ENCODE peak calls at places on chromosomes 13 and 19, in five cellular contexts. V is right lobe of liver, X is aorta, A is esophagus squamous epithelium, K is heart right ventricle. T is an unnamed sample. For H3K4me1, the result is how much of the 10 kb centered on the place peaks cover.

GRCh38 chr19:39100500-39101166 is 16.5 kb downstream of the ACP7 start:
- DNase-seq in V (no peak), X (no peak), A (no peak), K (no peak), T (no peak)

GRCh38 chr19:41696402-41697197 is 8.5 kb upstream of the CEACAM7 start:
- DNase-seq in V (peak), X (peak), A (no peak), K (no peak), T (no peak)

GRCh38 chr13:26735677-26736076 is 24.9 kb downstream of the GPR12 start:
- DNase-seq in V (no peak), X (no peak), A (no peak), K (no peak), T (no peak)

GRCh38 chr19:38455031-38455430 is 21.5 kb downstream of the RYR1 start:
- DNase-seq in V (no peak), X (no peak), A (no peak), K (no peak), T (no peak)

GRCh38 chr13:48158915-48159314 is 64.0 kb upstream of the MED4 start:
- DNase-seq in V (no peak), X (no peak), A (no peak), K (no peak), T (no peak)

GRCh38 chr13:83515267-83515666 is 367.0 kb downstream of the SLITRK1 start:
- DNase-seq in V (no peak), X (no peak), A (no peak), K (no peak), T (no peak)

GRCh38 chr19:45682908-45683307 is 8.8 kb downstream of the SNRPD2 start:
- DNase-seq in V (no peak), X (no peak), A (no peak), K (no peak), T (no peak)

GRCh38 chr19:32812571-32812970 is 57.0 kb downstream of the SLC7A9 start:
- DNase-seq in V (no peak), X (peak), A (no peak), K (no peak), T (no peak)

GRCh38 chr13:76854209-76854608 is 32.0 kb downstream of the KCTD12 start:
- DNase-seq in V (no peak), X (no peak), A (no peak), K (no peak), T (no peak)

GRCh38 chr19:29040291-29040690 is 172.7 kb downstream of the UQCRFS1 start:
- DNase-seq in V (no peak), X (no peak), A (no peak), K (no peak), T (no peak)

GRCh38 chr19:2478756-2479555 is 3.0 kb downstream of the GADD45B start:
- DNase-seq in V (peak), X (peak), A (no peak), K (peak), T (no peak)

GRCh38 chr19:16263115-16263839 is 61.3 kb upstream of the KLF2 start:
- DNase-seq in V (no peak), X (no peak), A (no peak), K (no peak), T (no peak)

GRCh38 chr19:55579766-55580621 is 654 bp downstream of the ZNF579 start:
- DNase-seq in V (no peak), X (no peak), A (no peak), K (peak), T (no peak)

GRCh38 chr19:47603706-47604310 is 5.1 kb upstream of the BICRA start:
- DNase-seq in V (no peak), X (no peak), A (no peak), K (no peak), T (no peak)

GRCh38 chr19:47595937-47596336 is 13.0 kb upstream of the BICRA start:
- DNase-seq in V (no peak), X (no peak), A (no peak), K (no peak), T (no peak)

GRCh38 chr19:47598407-47599349 is 10.3 kb upstream of the BICRA start:
- DNase-seq in V (no peak), X (peak), A (no peak), K (peak), T (peak)

GRCh38 chr19:47600246-47601179 is 8.4 kb upstream of the BICRA start:
- DNase-seq in V (peak), X (peak), A (peak), K (peak), T (peak)

GRCh38 chr19:47601180-47601904 is 7.6 kb upstream of the BICRA start:
- DNase-seq in V (peak), X (no peak), A (no peak), K (no peak), T (no peak)
- H3K27ac ChIP-seq in V (peak), X (no peak), A (peak), K (peak), T (peak)

GRCh38 chr19:5959260-5960004 is 18.5 kb downstream of the RANBP3 start:
- DNase-seq in V (no peak), X (no peak), A (no peak), K (no peak), T (no peak)
- H3K4me1 ChIP-seq in V (half or more), X (under half), A (half or more), K (half or more), T (half or more)

GRCh38 chr13:110421061-110421460 is 114.0 kb downstream of the COL4A2 start:
- DNase-seq in V (no peak), X (no peak), A (no peak), K (no peak), T (no peak)
- H3K27ac ChIP-seq in V (no peak), X (no peak), A (no peak), K (no peak), T (no peak)

DNA sequence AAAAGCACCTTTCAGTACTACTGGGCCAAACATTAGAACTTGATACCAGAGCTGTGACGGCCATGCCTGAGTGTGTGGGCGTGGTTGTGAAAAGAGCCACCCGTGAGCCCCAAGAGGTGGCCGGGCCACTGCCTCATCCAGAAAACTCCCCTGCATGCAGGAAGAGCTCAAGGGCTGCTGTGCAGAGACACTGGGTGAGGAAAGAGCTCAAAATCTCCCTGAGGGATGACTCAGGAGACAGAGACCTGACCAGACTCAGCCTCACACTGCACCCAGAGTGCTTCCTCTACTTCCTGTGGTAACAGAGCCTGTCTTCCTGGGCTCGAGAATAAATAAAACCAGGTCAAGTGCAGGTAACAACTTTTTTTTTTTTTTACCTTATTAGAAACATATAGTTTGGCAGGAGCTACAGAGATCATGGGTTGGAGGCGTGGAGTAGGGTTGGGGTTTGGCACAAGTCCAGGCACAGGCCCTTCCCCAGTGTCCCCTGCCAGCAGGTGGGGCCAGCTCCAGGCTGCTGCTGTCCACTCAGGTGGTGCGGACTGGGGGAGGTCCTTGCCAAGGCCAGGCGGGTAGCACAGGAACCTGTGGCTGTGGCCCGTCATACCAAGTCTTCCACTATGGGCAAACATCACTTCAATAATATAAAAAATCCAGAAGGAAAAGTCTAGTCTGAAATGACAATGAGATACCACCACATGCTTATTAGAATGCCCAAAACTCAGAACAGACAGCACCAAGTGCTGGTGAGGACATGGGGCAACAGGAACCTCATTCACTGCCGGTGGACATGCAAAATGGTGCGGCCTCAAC is 25.5 kb downstream of the ELL start:
- DNase-seq in V (peak), X (no peak), A (no peak), K (no peak), T (no peak)
- H3K4me1 ChIP-seq in V (half or more), X (under half), A (half or more), K (half or more), T (half or more)

GRCh38 chr19:8084152-8084551 is 31.6 kb downstream of the CCL25 start:
- DNase-seq in V (no peak), X (peak), A (no peak), K (no peak), T (no peak)

GRCh38 chr19:8081569-8082550 is 29.3 kb downstream of the CCL25 start:
- DNase-seq in V (no peak), X (no peak), A (no peak), K (no peak), T (no peak)

GRCh38 chr19:8080832-8081231 is 28.3 kb downstream of the CCL25 start:
- DNase-seq in V (peak), X (no peak), A (no peak), K (no peak), T (no peak)

GRCh38 chr19:8085606-8086464 is 33.3 kb downstream of the CCL25 start:
- DNase-seq in V (no peak), X (no peak), A (no peak), K (no peak), T (no peak)

DNA sequence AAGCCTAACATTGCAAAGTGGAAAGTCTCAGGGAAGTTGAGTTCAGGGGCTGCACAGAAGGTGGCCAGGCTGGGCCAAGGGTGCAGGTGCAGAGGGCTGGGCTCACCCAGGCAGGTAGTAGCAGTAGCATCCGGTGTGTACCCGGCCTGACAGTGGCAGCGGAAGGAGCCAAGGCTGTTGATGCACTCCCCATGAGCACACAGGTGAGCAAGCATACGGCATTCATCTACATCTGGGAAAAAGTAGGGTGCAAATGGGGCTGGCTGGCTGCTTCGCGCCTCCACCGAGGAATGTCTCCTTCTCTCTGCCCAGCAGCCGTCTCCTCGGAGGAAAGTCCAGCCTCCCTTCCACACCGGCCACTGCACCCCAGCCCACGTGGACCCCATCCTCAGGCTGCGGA is 30.6 kb downstream of the CCL25 start:
- DNase-seq in V (no peak), X (no peak), A (no peak), K (no peak), T (no peak)
- H3K27ac ChIP-seq in V (no peak), X (no peak), A (no peak), K (no peak), T (no peak)

GRCh38 chr19:13094771-13095392 is 7.8 kb downstream of the LYL1 start:
- DNase-seq in V (no peak), X (no peak), A (no peak), K (no peak), T (no peak)

GRCh38 chr19:13092608-13093260 is 9.9 kb downstream of the LYL1 start:
- DNase-seq in V (no peak), X (no peak), A (no peak), K (no peak), T (no peak)

GRCh38 chr19:13095393-13095784 is 7.3 kb downstream of the LYL1 start:
- DNase-seq in V (peak), X (no peak), A (no peak), K (no peak), T (no peak)

GRCh38 chr19:13093407-13094284 is 9.0 kb downstream of the LYL1 start:
- DNase-seq in V (peak), X (peak), A (no peak), K (peak), T (no peak)

GRCh38 chr19:13094285-13094595 is 8.4 kb downstream of the LYL1 start:
- DNase-seq in V (peak), X (no peak), A (no peak), K (no peak), T (no peak)
- H3K4me1 ChIP-seq in V (under half), X (under half), A (half or more), K (half or more), T (half or more)

DNA sequence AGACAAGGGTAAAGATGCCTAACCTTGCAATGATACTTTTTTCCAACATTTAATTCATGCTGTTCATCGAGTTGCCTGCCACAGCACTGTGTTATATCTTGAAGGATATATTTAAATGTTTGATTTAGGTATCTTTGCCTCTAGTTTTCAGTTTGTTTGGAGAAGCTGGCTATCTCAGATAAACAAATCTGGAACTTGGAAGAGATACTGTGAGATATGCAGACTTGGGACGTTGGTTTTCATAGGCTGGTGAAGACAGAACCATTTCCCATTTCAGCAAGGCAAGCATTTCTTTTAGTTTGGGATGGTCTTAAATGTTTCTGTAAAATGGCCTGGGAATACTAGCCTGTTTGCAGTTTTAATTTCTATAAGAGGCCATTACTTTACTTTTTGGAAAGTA is 3.3 kb downstream of the RNASEH2B start:
- DNase-seq in V (no peak), X (no peak), A (no peak), K (no peak), T (no peak)
- H3K27ac ChIP-seq in V (no peak), X (no peak), A (no peak), K (peak), T (no peak)

GRCh38 chr19:7393459-7393858 is 44.7 kb downstream of the ARHGEF18 start:
- DNase-seq in V (no peak), X (no peak), A (no peak), K (no peak), T (no peak)
- H3K4me1 ChIP-seq in V (under half), X (under half), A (half or more), K (under half), T (under half)

GRCh38 chr13:79663420-79663819 is 182.5 kb downstream of the NDFIP2 start:
- DNase-seq in V (no peak), X (no peak), A (no peak), K (no peak), T (no peak)
- H3K27ac ChIP-seq in V (no peak), X (no peak), A (no peak), K (peak), T (no peak)

T was measured in vagina.